ENCODE peak calls at places on chromosomes 3 and 15, in four cellular contexts. Q is uterus, W is neural progenitor cell, S is astrocyte. Z is an unnamed sample. For H3K4me1, the result is how much of the 10 kb centered on the place peaks cover.

GRCh38 chr15:44087578-44088190 is 107.4 kb downstream of the FRMD5 start:
- DNase-seq in Q (no peak), W (no peak), S (peak), Z (no peak)

GRCh38 chr3:152910966-152911365 is 76.0 kb downstream of the P2RY1 start:
- DNase-seq in Q (no peak), W (no peak), S (no peak), Z (no peak)

GRCh38 chr3:193665370-193665989 is 72.5 kb downstream of the OPA1 start:
- DNase-seq in Q (no peak), W (no peak), S (peak), Z (no peak)

GRCh38 chr3:195566797-195567196 is 16.9 kb downstream of the APOD start:
- DNase-seq in Q (no peak), W (no peak), S (no peak), Z (no peak)

GRCh38 chr15:33234019-33234418 is 39.5 kb upstream of the FMN1 start:
- DNase-seq in Q (no peak), W (peak), S (peak), Z (no peak)

GRCh38 chr3:80688814-80689213 is 921.0 kb upstream of the ROBO1 start:
- DNase-seq in Q (no peak), W (peak), S (peak), Z (no peak)

GRCh38 chr3:45472795-45473194 is 84.4 kb downstream of the LARS2 start:
- DNase-seq in Q (no peak), W (no peak), S (no peak), Z (no peak)

GRCh38 chr15:67833504-67834248 is 6.2 kb downstream of the RNU6-1 start:
- DNase-seq in Q (no peak), W (peak), S (no peak), Z (no peak)

GRCh38 chr3:60673123-60673522 is 578.1 kb downstream of the FHIT start:
- DNase-seq in Q (no peak), W (no peak), S (no peak), Z (no peak)

GRCh38 chr3:71438904-71439303 is 144.6 kb downstream of the FOXP1 start:
- DNase-seq in Q (no peak), W (no peak), S (no peak), Z (no peak)

GRCh38 chr3:71438004-71438685 is 145.4 kb downstream of the FOXP1 start:
- DNase-seq in Q (no peak), W (peak), S (no peak), Z (no peak)

GRCh38 chr3:71433631-71434030 is 149.9 kb downstream of the FOXP1 start:
- DNase-seq in Q (no peak), W (no peak), S (no peak), Z (no peak)

GRCh38 chr3:71432044-71432970 is 151.2 kb downstream of the FOXP1 start:
- DNase-seq in Q (no peak), W (no peak), S (peak), Z (no peak)

DNA sequence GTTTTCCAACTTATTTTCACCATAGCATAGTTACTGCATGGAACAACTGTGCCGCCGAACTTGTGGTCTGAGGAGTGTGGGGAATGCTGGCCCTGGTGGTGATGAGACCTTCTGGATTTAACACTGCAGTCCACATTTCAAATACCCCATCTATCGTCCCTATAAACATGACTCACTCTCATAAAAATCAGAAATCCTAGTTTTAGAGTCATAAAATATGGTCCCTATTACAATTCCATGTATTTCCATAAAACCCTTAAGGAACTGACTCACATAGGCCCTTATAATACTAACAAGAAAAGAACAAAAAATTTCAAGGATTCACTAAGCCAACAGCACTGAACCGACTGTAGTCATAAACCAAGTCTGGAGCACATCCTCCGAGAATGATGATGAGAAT is 147.2 kb downstream of the FOXP1 start:
- DNase-seq in Q (no peak), W (no peak), S (peak), Z (no peak)
- H3K27ac ChIP-seq in Q (no peak), W (no peak), S (no peak), Z (no peak)

GRCh38 chr3:187746479-187747335 is 1.4 kb upstream of the BCL6 start:
- DNase-seq in Q (peak), W (peak), S (peak), Z (no peak)

GRCh38 chr3:187750513-187751123 is 5.3 kb upstream of the BCL6 start:
- DNase-seq in Q (no peak), W (peak), S (peak), Z (no peak)

GRCh38 chr3:187747506-187747905 is 2.2 kb upstream of the BCL6 start:
- DNase-seq in Q (no peak), W (no peak), S (no peak), Z (no peak)

GRCh38 chr3:187748050-187748481 is 2.8 kb upstream of the BCL6 start:
- DNase-seq in Q (peak), W (peak), S (peak), Z (peak)

DNA sequence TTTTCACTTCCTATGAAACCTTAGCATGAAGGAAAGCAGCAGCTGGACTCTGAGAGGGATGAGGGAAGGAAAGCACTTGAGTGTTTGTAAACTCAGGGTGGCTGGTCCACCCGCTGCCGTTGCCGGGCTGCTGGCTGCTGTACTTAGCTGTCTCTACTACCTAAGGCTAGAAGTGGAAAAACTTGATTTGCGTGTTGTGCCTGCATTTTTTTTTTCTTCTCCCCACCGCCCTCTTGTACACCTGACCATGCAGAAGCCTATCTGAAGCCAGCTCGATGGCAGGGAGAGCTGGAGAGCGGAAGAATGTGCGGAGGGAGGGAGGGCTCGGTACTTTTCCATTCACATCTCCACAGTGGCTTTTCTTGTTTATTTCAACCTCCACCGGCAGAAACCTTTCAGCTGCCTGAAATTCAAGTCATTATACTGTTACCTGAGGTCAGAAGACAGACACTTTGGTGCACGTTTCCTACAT is 4.8 kb upstream of the BCL6 start:
- DNase-seq in Q (no peak), W (peak), S (peak), Z (no peak)
- H3K4me1 ChIP-seq in Q (under half), W (under half), S (under half), Z (under half)

GRCh38 chr15:69017978-69018377 is 3.5 kb downstream of the NOX5 start:
- DNase-seq in Q (no peak), W (no peak), S (no peak), Z (no peak)
- H3K4me3 ChIP-seq in Q (no peak), W (no peak), S (no peak), Z (no peak)

DNA sequence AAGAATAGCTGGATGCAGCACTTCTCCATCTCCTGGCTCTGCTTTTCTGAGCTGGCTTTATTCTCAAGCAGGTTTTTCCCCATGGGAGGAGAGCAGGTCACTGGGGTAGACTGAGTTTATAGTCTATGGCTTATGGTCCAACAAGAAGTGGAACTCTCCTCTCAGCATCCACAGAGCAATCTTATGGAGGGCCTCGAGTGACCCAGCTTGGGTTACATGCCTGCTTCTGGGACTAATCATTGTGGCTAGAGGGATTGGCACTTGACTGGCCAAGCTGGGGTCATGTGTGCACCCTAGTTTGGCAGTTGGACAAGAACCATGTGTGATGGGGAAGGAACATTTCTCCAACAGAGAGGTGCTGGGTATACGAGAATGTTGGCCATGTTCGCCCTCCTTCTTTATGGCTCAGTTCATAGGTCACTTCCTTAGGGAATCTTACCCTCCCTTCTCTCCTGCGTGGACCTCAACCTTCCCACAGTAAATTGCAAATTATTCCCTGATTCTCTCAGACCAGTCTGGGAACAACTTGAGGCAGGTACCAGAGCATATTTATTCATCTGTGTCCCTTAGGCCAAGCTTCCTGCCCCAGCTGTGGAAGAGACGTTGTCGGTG is 8.9 kb upstream of the CAMK1 start:
- DNase-seq in Q (no peak), W (no peak), S (no peak), Z (peak)
- H3K27ac ChIP-seq in Q (no peak), W (no peak), S (peak), Z (no peak)

DNA sequence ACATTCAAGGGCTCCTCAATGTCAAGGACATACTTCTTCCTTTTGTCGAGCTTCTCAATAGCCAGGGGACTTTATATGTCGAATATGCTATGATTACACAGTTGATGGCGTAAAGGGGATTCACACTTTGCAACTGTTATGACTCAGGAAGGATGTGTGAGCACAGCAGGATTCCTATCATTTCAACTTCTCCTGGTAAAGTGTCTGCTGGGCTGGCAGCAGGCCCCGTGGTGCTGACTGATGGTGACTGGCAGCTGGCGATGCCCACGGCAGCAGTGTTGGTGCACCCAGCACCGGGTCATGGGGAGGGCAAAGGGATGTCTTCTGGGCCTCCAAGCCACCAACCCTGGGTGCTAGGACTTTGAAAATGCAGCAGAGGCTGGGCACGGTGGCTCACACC is 44.8 kb upstream of the GNB5 start:
- DNase-seq in Q (no peak), W (no peak), S (no peak), Z (no peak)
- H3K4me1 ChIP-seq in Q (under half), W (under half), S (under half), Z (under half)

GRCh38 chr3:168888781-168889180 is 774.7 kb downstream of the MECOM start:
- DNase-seq in Q (no peak), W (no peak), S (no peak), Z (no peak)

GRCh38 chr3:168881804-168882203 is 781.7 kb downstream of the MECOM start:
- DNase-seq in Q (no peak), W (no peak), S (peak), Z (no peak)

GRCh38 chr3:168885028-168885427 is 778.5 kb downstream of the MECOM start:
- DNase-seq in Q (no peak), W (no peak), S (peak), Z (no peak)

GRCh38 chr3:168883145-168883544 is 780.4 kb downstream of the MECOM start:
- DNase-seq in Q (no peak), W (no peak), S (no peak), Z (no peak)

DNA sequence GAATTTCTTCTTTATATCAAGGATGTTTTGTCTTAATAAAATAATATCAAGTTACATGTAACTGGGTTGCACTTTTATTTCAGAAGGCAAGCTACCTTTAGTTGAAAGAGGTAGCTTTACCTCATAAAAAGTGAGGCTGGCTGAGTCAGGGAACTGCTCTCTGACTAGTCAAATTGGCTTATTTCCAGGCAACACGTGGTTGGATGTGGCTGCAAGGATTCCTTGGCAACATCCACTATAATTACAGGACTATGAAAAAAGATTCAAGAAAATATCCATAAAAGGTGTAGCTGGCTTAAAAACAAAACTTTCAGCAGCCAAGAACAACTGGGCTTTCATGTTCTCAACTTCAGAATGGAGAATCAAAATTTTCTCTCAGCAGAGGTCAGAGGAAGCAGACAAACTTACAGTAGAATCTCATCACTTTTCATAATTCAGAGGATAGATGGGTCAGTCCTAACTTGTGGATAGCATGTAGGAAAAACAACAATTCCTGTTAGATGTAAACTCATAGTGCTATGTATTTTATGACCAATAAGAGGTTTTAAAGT is 779.1 kb downstream of the MECOM start:
- DNase-seq in Q (peak), W (no peak), S (peak), Z (peak)
- H3K4me3 ChIP-seq in Q (no peak), W (no peak), S (peak), Z (no peak)

DNA sequence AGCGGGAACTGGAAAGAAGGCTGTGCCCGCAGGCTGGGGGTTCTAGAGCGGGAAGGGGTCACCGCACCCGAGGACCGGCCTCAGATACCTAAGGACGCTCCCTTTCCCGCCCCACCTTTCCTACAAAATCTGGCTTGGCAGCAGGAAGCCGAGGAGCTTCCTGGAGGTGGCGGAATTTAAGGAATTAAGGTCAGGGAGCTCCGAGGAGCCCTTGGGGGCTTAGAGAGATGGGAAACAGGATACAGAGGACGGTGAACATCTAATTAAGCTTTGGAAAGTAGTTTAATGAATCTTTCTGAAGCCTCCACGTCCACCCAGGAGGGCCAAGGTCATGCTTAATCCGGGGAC is 507 bp upstream of the AP3B2 start:
- DNase-seq in Q (no peak), W (peak), S (no peak), Z (no peak)
- H3K27ac ChIP-seq in Q (no peak), W (no peak), S (no peak), Z (no peak)

DNA sequence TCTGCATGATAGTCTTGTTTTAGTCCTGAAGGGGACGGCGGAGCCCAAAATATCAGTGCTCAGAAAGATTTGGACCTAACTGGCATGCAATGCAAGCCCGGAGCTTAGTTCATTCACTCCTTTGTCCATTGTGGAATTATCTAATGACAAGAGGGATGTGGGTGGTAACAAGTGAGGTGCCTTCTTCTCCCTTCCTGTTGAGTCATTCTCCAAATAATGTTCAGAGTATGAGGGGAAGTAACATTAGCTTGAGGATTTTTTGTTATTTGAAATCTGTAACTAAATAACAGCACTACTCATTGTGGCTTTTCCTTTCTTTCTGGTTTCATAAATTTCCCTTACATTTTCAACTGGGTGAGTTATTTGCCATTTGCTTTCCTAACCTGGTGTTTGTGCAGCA is 90.1 kb upstream of the MITF start:
- DNase-seq in Q (no peak), W (no peak), S (peak), Z (no peak)
- H3K4me1 ChIP-seq in Q (under half), W (under half), S (under half), Z (under half)